ENCODE peak calls at places on chromosomes 16 and 17, in eight cellular contexts. G, O, R, L, S, H, T and C are unnamed samples.

GRCh38 chr16:85451646-85452363 is 161.3 kb upstream of the GSE1 start:
- DNase-seq in T (no peak), S (no peak), G (no peak), H (no peak), O (no peak), L (no peak), R (no peak), C (no peak)

GRCh38 chr17:54891176-54891821 is 9.4 kb upstream of the TOM1L1 start:
- DNase-seq in R (peak; percentile 57), H (peak; percentile 90), G (peak; percentile 59), O (peak; percentile 32), S (peak; percentile 76), L (peak; percentile 85), T (peak; percentile 88), C (peak; percentile 87)

GRCh38 chr17:62910277-62910676 is 55.8 kb upstream of the TANC2 start:
- DNase-seq in L (no peak), H (no peak), O (no peak), T (no peak), S (no peak), G (no peak), R (no peak), C (no peak)

GRCh38 chr16:81905277-81905676 is 106.0 kb downstream of the SDR42E1 start:
- DNase-seq in S (no peak), H (peak; percentile 71), G (no peak), T (no peak), O (no peak), L (no peak), R (no peak), C (no peak)

GRCh38 chr16:80803341-80804060 is 897 bp downstream of the CDYL2 start:
- DNase-seq in H (peak; percentile 58), R (no peak), T (peak; percentile 12), L (peak; percentile 53), S (peak; percentile 66), O (peak; percentile 21), G (no peak), C (peak; percentile 61)

GRCh38 chr16:64437706-64438329 is 684.0 kb downstream of the CDH11 start:
- DNase-seq in L (peak; percentile 13), R (no peak), O (no peak), H (no peak), S (peak; percentile 19), T (no peak), G (peak; percentile 68), C (no peak)

GRCh38 chr17:47172698-47173565 is 16.2 kb downstream of the CDC27 start:
- DNase-seq in T (no peak), S (no peak), O (no peak), L (no peak), R (no peak), G (no peak), H (no peak), C (peak; percentile 5)

GRCh38 chr16:30637952-30638351 is 12.8 kb upstream of the PRR14 start:
- DNase-seq in R (peak; percentile 62), L (peak; percentile 49), O (peak; percentile 72), S (peak; percentile 45), T (peak; percentile 74), H (peak; percentile 67), G (peak; percentile 46), C (peak; percentile 80)

GRCh38 chr16:79661578-79661977 is 61.0 kb upstream of the MAF start:
- DNase-seq in L (no peak), S (no peak), T (no peak), O (no peak), G (no peak), R (no peak), H (no peak), C (no peak)

GRCh38 chr17:16930571-16931317 is 41.2 kb downstream of the TNFRSF13B start:
- DNase-seq in T (no peak), H (no peak), G (no peak), R (no peak), L (no peak), S (no peak), O (no peak), C (no peak)

GRCh38 chr16:84404324-84404723 is 36.0 kb downstream of the ATP2C2 start:
- DNase-seq in G (no peak), T (no peak), R (no peak), H (no peak), L (no peak), S (no peak), O (no peak), C (no peak)

GRCh38 chr17:80845121-80845862 is 146.3 kb upstream of the CHMP6 start:
- DNase-seq in H (no peak), O (peak; percentile 64), T (no peak), R (no peak), S (no peak), L (no peak), G (no peak), C (no peak)

GRCh38 chr16:66580605-66581209 is 1.4 kb downstream of the CMTM2 start:
- DNase-seq in O (no peak), L (no peak), T (peak; percentile 65), S (no peak), H (peak; percentile 65), R (no peak), G (no peak), C (peak; percentile 82)

GRCh38 chr16:2528161-2529060 is 2.8 kb downstream of the CEMP1 start:
- DNase-seq in L (no peak), O (no peak), S (peak; percentile 14), G (no peak), R (no peak), H (no peak), T (no peak), C (no peak)

DNA sequence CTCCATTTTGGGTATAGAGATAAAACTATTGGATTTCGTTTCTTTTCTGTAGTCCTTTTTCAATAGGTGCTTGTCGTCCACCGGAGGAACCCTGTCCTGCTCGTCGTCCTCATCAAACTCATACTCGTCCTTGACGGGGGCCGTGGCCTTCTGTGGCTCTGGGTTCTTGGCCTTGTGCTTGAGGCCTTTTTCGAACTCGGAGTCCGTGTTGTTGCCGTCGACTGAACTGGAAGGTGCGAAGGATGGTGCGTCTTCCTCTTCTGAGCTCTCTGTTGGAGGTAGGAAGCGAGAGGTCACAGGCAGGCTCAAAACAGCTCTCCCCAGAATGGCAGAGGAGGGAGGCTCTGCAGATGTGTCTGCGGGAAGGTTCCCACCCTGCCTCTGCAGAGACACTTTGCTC is 67.9 kb downstream of the ZNF778 start:
- DNase-seq in O (no peak), L (no peak), R (no peak), S (no peak), T (no peak), H (no peak), G (no peak), C (no peak)
- TF ChIP-seq EZH2phosphoT487 in O (no peak), L (no peak), R (no peak), S (no peak), T (no peak), H (no peak), G (no peak), C (no peak)

GRCh38 chr17:30519166-30519565 is 42.0 kb downstream of the GOSR1 start:
- DNase-seq in S (no peak), H (no peak), G (no peak), T (no peak), O (no peak), R (no peak), L (no peak), C (peak; percentile 48)
- H3K9me2 ChIP-seq in S (no peaks in the 10 kb centered on the region), H (no peaks in the 10 kb centered on the region), G (no peaks in the 10 kb centered on the region), T (no peaks in the 10 kb centered on the region), O (no peaks in the 10 kb centered on the region), R (no peaks in the 10 kb centered on the region), L (no peaks in the 10 kb centered on the region), C (no peaks in the 10 kb centered on the region)

GRCh38 chr17:40535924-40536717 is 29.2 kb downstream of the CCR7 start:
- DNase-seq in S (no peak), O (no peak), L (no peak), G (no peak), H (no peak), R (no peak), T (no peak), C (peak; percentile 53)

GRCh38 chr17:40534431-40535189 is 30.7 kb downstream of the CCR7 start:
- DNase-seq in S (no peak), R (no peak), T (no peak), L (no peak), O (no peak), H (no peak), G (no peak), C (no peak)

GRCh38 chr17:40536731-40537171 is 28.5 kb downstream of the CCR7 start:
- DNase-seq in G (no peak), T (no peak), H (no peak), S (no peak), L (no peak), R (no peak), O (no peak), C (peak; percentile 76)

GRCh38 chr17:40533896-40534295 is 31.4 kb downstream of the CCR7 start:
- DNase-seq in S (no peak), L (no peak), H (no peak), T (peak; percentile 14), R (no peak), G (no peak), O (no peak), C (no peak)

GRCh38 chr17:40535438-40535837 is 29.8 kb downstream of the CCR7 start:
- DNase-seq in R (no peak), G (no peak), O (no peak), T (no peak), L (no peak), H (no peak), S (no peak), C (no peak)
- H3K4me1 ChIP-seq in R (peaks cover 67% of the 10 kb centered on the region), G (no peaks in the 10 kb centered on the region), O (peaks cover 20% of the 10 kb centered on the region), T (peaks cover 24% of the 10 kb centered on the region), L (peaks cover 15% of the 10 kb centered on the region), H (peaks cover 4% of the 10 kb centered on the region), S (peaks cover 5% of the 10 kb centered on the region), C (peaks cover 56% of the 10 kb centered on the region)

GRCh38 chr16:56258508-56259424 is 67.5 kb downstream of the GNAO1 start:
- DNase-seq in H (no peak), O (no peak), G (no peak), S (no peak), R (no peak), L (no peak), T (no peak), C (no peak)

GRCh38 chr16:56262879-56263245 is 71.6 kb downstream of the GNAO1 start:
- DNase-seq in T (no peak), S (no peak), H (no peak), L (no peak), G (no peak), R (no peak), O (no peak), C (no peak)

GRCh38 chr16:56259425-56259779 is 68.1 kb downstream of the GNAO1 start:
- DNase-seq in T (no peak), O (no peak), H (no peak), G (no peak), R (no peak), L (no peak), S (no peak), C (no peak)

GRCh38 chr16:56262148-56262878 is 71.0 kb downstream of the GNAO1 start:
- DNase-seq in G (no peak), R (no peak), L (peak; percentile 72), S (no peak), H (no peak), T (peak; percentile 5), O (no peak), C (no peak)

DNA sequence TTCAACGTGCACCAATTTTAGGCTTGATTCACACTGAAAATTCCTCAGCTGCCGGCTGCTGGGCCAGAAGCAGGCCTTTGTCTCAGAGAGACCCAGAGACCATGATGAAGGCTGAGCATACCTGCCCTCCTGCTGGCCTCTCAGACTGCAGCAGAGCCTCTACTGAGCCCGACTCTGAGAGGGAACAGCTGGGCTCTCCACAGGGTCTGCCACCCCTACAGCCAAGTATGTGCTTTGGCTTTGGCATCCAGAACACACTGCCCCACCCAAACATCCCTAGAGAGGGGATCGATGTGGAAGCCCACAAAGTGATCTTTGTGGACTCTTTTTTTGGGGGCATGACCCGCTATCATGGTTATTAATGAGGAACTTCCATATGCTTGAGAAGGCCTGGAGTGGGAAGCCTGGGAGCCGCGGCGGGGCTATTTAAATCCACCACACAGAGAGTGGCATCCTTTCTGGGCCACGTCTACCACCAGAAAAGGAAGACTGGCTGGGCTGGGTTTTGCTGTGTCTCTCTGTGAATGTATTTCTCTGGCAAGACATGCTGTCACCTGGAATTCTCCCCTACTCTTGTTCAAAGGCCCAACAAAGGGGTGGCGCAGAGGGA is 69.2 kb downstream of the GNAO1 start:
- DNase-seq in L (no peak), G (no peak), T (no peak), H (peak; percentile 16), R (no peak), O (no peak), S (no peak), C (no peak)
- TF ChIP-seq EZH2phosphoT487 in L (no peak), G (no peak), T (no peak), H (no peak), R (no peak), O (no peak), S (no peak), C (no peak)